ENCODE peak calls at places on chromosomes 4 and X, in seven cellular contexts. I is heart right ventricle, Z is fibroblast of lung, E is bronchial epithelial cell, B is SK-N-MC, S is cardiac muscle cell, K is hepatocyte. A is an unnamed sample. For H3K36me3, the result is how much of the 10 kb centered on the place peaks cover.

GRCh38 chrX:106397788-106398538 is 213.8 kb upstream of the RADX start:
- DNase-seq in I (no peak), Z (no peak), E (peak), B (peak), S (peak), K (no peak), A (no peak)

GRCh38 chrX:130165703-130166502 is at the start of gene AIFM1:
- DNase-seq in I (peak), Z (peak), E (peak), B (peak), S (peak), K (peak), A (peak)

GRCh38 chrX:68694429-68695205 is 47.2 kb downstream of the STARD8 start:
- DNase-seq in I (no peak), Z (no peak), E (no peak), B (no peak), S (no peak), K (no peak), A (no peak)

GRCh38 chr4:140082399-140082758 is 71.6 kb downstream of the MAML3 start:
- DNase-seq in I (no peak), Z (no peak), E (no peak), B (no peak), S (no peak), K (no peak), A (no peak)

GRCh38 chr4:66178901-66179300 is 508.6 kb upstream of the EPHA5 start:
- DNase-seq in I (no peak), Z (no peak), E (peak), B (no peak), S (peak), K (no peak), A (peak)

GRCh38 chrX:48559636-48560035 is 14.6 kb upstream of the RBM3 start:
- DNase-seq in I (no peak), Z (no peak), E (no peak), B (no peak), S (no peak), K (no peak), A (no peak)

GRCh38 chr4:185782523-185782922 is 29.5 kb downstream of the SORBS2 start:
- DNase-seq in I (no peak), Z (peak), E (peak), B (no peak), S (peak), K (peak), A (no peak)

GRCh38 chr4:139509727-139510410 is 46.1 kb downstream of the SETD7 start:
- DNase-seq in I (no peak), Z (peak), E (peak), B (no peak), S (peak), K (peak), A (no peak)

GRCh38 chr4:74293558-74293957 is 14.7 kb upstream of the EPGN start:
- DNase-seq in I (no peak), Z (no peak), E (peak), B (no peak), S (no peak), K (no peak), A (no peak)

GRCh38 chr4:147733614-147734344 is 1.9 kb downstream of the ARHGAP10 start:
- DNase-seq in I (no peak), Z (peak), E (peak), B (no peak), S (peak), K (no peak), A (no peak)

GRCh38 chrX:16867947-16868346 is 2.2 kb downstream of the RBBP7 start:
- DNase-seq in I (no peak), Z (no peak), E (no peak), B (no peak), S (no peak), K (no peak), A (no peak)

GRCh38 chr4:94160774-94161173 is 46.9 kb upstream of the SMARCAD1 start:
- DNase-seq in I (no peak), Z (no peak), E (peak), B (no peak), S (no peak), K (no peak), A (no peak)

GRCh38 chrX:68989865-68990606 is 161.2 kb downstream of the EFNB1 start:
- DNase-seq in I (peak), Z (peak), E (no peak), B (no peak), S (peak), K (peak), A (peak)

GRCh38 chrX:130566028-130566683 is 164.4 kb downstream of the RBMX2 start:
- DNase-seq in I (no peak), Z (no peak), E (no peak), B (no peak), S (no peak), K (no peak), A (no peak)

GRCh38 chrX:84064164-84064563 is 123.8 kb downstream of the RPS6KA6 start:
- DNase-seq in I (no peak), Z (peak), E (peak), B (no peak), S (peak), K (no peak), A (no peak)

DNA sequence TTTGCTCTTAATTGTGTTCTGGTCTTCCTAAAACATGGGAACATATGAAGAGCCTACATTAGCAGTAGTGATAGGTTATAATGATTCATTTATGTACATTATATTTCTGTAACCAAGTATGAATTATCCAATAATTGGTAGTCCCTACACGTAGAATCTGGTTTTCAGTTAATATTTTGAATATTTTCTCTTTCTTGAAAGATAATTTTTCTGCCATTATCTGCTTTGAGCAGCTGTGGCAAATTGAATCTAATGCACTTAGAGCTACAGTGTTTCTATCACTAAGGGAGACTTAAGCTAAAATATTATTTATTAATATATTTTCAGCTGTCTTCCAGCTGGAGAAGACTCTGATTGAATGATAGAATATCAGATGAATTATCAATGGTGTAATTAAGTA is 21.0 kb downstream of the CEP44 start:
- DNase-seq in I (no peak), Z (no peak), E (no peak), B (no peak), S (no peak), K (no peak), A (no peak)
- H3K36me3 ChIP-seq in I (under half), Z (under half), E (under half), B (under half), S (under half), K (under half), A (under half)

DNA sequence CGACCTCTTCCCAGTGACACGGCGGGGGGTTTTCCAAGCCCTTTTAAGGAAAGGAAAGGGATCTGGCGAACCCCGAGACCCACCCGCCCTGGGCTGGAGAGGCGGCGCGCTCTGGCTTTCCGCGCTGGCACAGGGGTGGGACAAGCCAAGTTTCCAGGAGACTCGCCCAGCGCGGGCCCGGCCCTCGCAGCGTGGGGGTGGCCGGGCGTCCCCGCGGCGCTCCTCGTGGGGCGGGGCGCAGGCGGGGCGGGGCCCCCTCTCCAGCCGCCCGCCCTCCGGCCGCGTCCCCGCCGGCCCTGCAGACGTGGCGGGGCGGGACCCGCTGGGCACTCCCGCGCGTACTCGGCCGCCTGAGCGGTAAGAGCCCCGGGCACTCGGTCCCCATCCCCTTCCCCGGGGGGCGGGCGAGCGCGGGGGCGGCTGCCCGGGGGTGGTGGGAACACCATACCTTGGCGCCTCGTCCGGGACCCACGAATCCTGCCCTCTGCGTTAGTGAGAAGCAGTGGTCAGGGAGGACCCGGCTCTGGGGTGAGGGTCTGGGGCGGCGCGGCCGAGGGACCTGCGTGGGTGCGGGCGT is at the start of gene FAM114A1:
- DNase-seq in I (peak), Z (peak), E (peak), B (no peak), S (peak), K (peak), A (no peak)
- H3K36me3 ChIP-seq in I (under half), Z (under half), E (under half), B (under half), S (under half), K (under half), A (under half)

DNA sequence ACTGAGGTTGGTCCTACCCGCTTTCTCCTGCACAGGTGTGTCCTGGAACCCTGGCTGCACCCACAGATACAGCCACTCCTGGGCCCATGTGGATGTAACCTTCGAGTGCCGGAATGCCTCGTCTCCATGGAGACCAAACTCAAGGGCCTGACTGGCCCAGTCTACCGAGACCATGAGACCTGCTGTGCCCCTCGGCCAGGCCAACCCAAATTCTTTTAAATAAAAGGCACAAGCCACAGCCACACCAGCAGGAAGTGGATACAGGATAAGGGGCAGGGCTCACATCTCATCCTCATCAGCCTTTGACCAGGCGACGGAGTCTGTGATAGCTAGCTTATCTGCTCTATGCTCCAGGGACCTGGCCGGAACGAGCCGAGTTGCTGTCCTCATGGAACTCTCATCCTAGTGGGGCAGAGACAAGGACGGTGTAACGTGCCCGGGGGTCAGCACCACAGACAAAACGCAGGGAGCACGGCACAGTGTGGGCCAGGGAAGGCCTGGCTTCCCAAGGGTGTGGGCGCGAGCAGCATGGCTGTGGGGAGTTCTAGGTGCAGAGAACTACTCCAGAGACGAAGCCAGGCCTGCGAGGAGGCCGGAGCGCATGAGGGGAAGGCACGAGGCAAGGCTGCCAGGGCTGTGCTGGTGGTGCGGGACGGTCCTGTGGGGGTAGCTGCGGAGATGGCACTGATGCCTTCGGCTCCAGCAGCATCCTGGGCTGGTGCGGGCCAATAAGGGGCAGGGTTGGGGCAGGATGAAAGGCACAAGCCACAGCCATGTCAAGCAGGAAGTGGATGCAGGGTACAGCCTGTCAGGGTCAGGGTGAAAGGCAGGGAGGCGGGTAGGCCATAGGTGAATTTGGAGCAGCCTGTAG is 22.7 kb downstream of the NOP14 start:
- DNase-seq in I (no peak), Z (no peak), E (no peak), B (no peak), S (no peak), K (peak), A (peak)
- H3K36me3 ChIP-seq in I (under half), Z (half or more), E (under half), B (half or more), S (half or more), K (under half), A (half or more)

DNA sequence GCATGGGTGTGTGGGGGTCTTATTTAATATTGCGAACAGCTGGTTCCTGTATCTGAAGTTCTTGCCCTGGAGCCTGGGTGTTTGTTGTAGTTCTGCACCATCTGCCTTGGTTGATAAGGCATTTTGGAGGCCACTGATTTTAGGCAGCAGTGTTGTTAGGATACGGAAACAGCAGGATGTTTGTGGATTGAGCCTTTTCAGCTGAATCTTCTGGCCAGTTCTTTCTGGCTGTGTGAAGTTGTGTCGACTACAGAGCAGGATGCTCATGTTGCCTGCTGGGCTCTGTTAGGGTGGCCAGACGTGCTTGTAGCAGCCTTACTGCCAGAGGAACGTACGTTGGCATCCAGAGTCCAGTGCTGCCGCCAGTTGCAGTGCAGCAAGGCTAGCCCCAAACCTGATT is 134.2 kb downstream of the PTTG2 start:
- DNase-seq in I (no peak), Z (no peak), E (no peak), B (no peak), S (no peak), K (no peak), A (no peak)
- H3K36me3 ChIP-seq in I (under half), Z (under half), E (under half), B (under half), S (under half), K (under half), A (under half)

DNA sequence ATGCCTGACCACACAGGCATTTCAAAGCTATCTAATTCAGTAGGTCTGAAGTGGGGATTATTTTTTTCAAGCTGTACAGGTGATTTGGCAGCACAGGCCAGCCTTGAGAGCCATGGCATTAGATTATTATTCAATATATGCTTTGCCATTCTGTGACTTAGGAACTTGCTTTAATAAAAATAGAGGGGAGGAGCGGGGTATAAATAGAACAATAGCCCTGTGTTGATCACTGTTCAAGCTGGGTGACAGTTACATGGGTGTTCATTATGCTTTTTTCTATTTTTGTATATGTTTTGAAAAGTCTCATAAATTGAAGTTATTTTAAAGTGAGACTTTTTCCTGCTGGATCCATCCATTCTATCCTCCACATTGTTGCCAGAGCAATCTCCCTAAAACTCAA is 20.3 kb downstream of the HUWE1 start:
- DNase-seq in I (no peak), Z (no peak), E (no peak), B (no peak), S (no peak), K (no peak), A (no peak)
- H3K36me3 ChIP-seq in I (under half), Z (under half), E (under half), B (half or more), S (under half), K (under half), A (half or more)

GRCh38 chrX:131577999-131578734 is 34.3 kb downstream of the OR13H1 start:
- DNase-seq in I (no peak), Z (no peak), E (no peak), B (no peak), S (no peak), K (no peak), A (no peak)

GRCh38 chrX:131572372-131573014 is 28.6 kb downstream of the OR13H1 start:
- DNase-seq in I (no peak), Z (peak), E (no peak), B (no peak), S (no peak), K (peak), A (no peak)

GRCh38 chrX:131577433-131577832 is 33.6 kb downstream of the OR13H1 start:
- DNase-seq in I (no peak), Z (no peak), E (no peak), B (no peak), S (no peak), K (no peak), A (no peak)
- H3K36me3 ChIP-seq in I (under half), Z (under half), E (under half), B (under half), S (under half), K (under half), A (under half)

GRCh38 chr4:158836828-158837449 is 68.1 kb downstream of the FNIP2 start:
- DNase-seq in I (no peak), Z (no peak), E (no peak), B (no peak), S (no peak), K (no peak), A (no peak)
- H3K36me3 ChIP-seq in I (under half), Z (under half), E (under half), B (under half), S (under half), K (under half), A (under half)

A was measured in HAP-1.